ENCODE peak calls at places on chromosomes 1 and 21, in five cellular contexts. G is spleen; J is lower lobe of right lung; K is hepatocyte; Q is CD8-positive, alpha-beta T cell. U is an unnamed sample.

GRCh38 chr1:45678489-45678888 is 7.8 kb downstream of the GPBP1L1 start:
- DNase-seq in K (no peak), G (no peak), J (no peak), Q (no peak), U (no peak)

GRCh38 chr1:68116643-68117235 is 66.3 kb upstream of the DIRAS3 start:
- DNase-seq in Q (peak), K (peak), G (no peak), J (no peak), U (no peak)

GRCh38 chr1:54340434-54340833 is 65.8 kb downstream of the SSBP3 start:
- DNase-seq in G (no peak), J (no peak), K (no peak), Q (no peak), U (no peak)

GRCh38 chr1:167474191-167474641 is 44.1 kb downstream of the CD247 start:
- DNase-seq in Q (no peak), J (no peak), K (no peak), G (no peak), U (no peak)

GRCh38 chr1:89935235-89935634 is 59.7 kb upstream of the ZNF326 start:
- DNase-seq in K (no peak), Q (no peak), G (no peak), J (no peak), U (no peak)

GRCh38 chr1:180580237-180580636 is 21.5 kb downstream of the OVAAL start:
- DNase-seq in K (peak), J (no peak), G (no peak), Q (no peak), U (no peak)

GRCh38 chr1:41515131-41515678 is 30.7 kb upstream of the EDN2 start:
- DNase-seq in J (no peak), G (no peak), Q (no peak), K (peak), U (no peak)

GRCh38 chr1:36739703-36740289 is 257.1 kb upstream of the CSF3R start:
- DNase-seq in G (peak), J (no peak), K (no peak), Q (no peak), U (no peak)

GRCh38 chr1:118360817-118361216 is 175.8 kb upstream of the SPAG17 start:
- DNase-seq in Q (no peak), J (no peak), K (no peak), G (no peak), U (no peak)

GRCh38 chr1:181318858-181319235 is 164.5 kb upstream of the CACNA1E start:
- DNase-seq in K (no peak), G (no peak), Q (no peak), J (no peak), U (no peak)

GRCh38 chr1:46131093-46131492 is 1.3 kb downstream of the PIK3R3 start:
- DNase-seq in K (no peak), Q (no peak), J (no peak), G (no peak), U (no peak)

GRCh38 chr1:39877231-39877778 is 6.0 kb downstream of the TRIT1 start:
- DNase-seq in Q (no peak), J (no peak), G (no peak), K (no peak), U (no peak)

GRCh38 chr1:168583571-168583970 is 7.2 kb downstream of the XCL1 start:
- DNase-seq in K (no peak), G (no peak), J (no peak), Q (no peak), U (no peak)

GRCh38 chr1:202176949-202177927 is 16.4 kb upstream of the LGR6 start:
- DNase-seq in K (no peak), Q (no peak), J (no peak), G (no peak), U (no peak)

GRCh38 chr1:9201421-9202239 is 32.9 kb upstream of the H6PD start:
- DNase-seq in Q (no peak), K (peak), G (no peak), J (no peak), U (no peak)

GRCh38 chr1:41474490-41475271 is 9.8 kb downstream of the EDN2 start:
- DNase-seq in G (peak), Q (no peak), J (peak), K (peak), U (peak)

GRCh38 chr1:63920154-63921117 is 146.6 kb downstream of the ROR1 start:
- DNase-seq in J (no peak), G (no peak), Q (no peak), K (peak), U (no peak)

GRCh38 chr1:202967684-202968281 is 726 bp upstream of the CYB5R1 start:
- DNase-seq in G (no peak), J (no peak), Q (no peak), K (peak), U (no peak)

GRCh38 chr21:41363370-41364270 is 1.8 kb downstream of the MX2 start:
- DNase-seq in Q (no peak), G (peak), K (no peak), J (no peak), U (no peak)

GRCh38 chr1:223244366-223245103 is 101.5 kb upstream of the TLR5 start:
- DNase-seq in K (no peak), Q (peak), J (no peak), G (no peak), U (no peak)

GRCh38 chr1:119285482-119285881 is 83.1 kb upstream of the HAO2 start:
- DNase-seq in Q (no peak), G (no peak), J (no peak), K (peak), U (no peak)

GRCh38 chr1:150516616-150517015 is 1.1 kb downstream of the FALEC start:
- DNase-seq in J (no peak), K (no peak), Q (no peak), G (no peak), U (no peak)
- TF ChIP-seq CTCF in J (no peak), K (peak), Q (no peak), G (no peak), U (peak)

GRCh38 chr1:160162936-160163335 is 11.5 kb downstream of the ATP1A4 start:
- DNase-seq in Q (no peak), G (no peak), K (no peak), J (no peak), U (no peak)

GRCh38 chr1:160159846-160160245 is 8.4 kb downstream of the ATP1A4 start:
- DNase-seq in G (no peak), J (no peak), Q (no peak), K (no peak), U (no peak)

GRCh38 chr1:160163612-160164011 is 12.2 kb downstream of the ATP1A4 start:
- DNase-seq in J (no peak), G (no peak), K (no peak), Q (no peak), U (no peak)

GRCh38 chr1:160164121-160164520 is 12.7 kb downstream of the ATP1A4 start:
- DNase-seq in Q (no peak), K (no peak), J (no peak), G (no peak), U (no peak)

GRCh38 chr1:160161965-160162705 is 10.7 kb downstream of the ATP1A4 start:
- DNase-seq in G (no peak), J (no peak), Q (no peak), K (no peak), U (no peak)
- TF ChIP-seq CTCF in G (no peak), J (peak), Q (no peak), K (peak), U (peak)

DNA sequence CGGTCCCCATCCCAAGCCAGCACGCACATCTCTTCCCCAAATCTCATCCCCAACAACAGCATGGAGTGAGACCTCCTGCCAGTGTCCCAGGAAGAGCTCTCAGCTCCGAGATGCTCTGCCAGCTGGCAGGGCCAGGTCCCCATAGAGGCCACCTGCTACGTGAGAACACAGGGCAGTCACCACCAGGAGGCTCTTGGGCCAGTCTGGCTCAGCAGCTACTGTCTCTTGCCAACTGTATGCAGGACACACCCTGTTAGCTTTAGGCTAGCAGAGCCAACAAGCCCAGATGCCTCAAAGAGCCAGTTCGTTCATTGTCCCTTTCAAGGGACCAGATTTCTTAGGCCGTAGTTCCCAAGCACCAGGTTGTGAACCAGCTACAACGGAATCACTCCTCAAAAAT is 36.9 kb downstream of the FBXO2 start:
- DNase-seq in Q (no peak), J (no peak), K (no peak), G (no peak), U (no peak)
- TF ChIP-seq CTCF in Q (no peak), J (no peak), K (no peak), G (no peak), U (no peak)

GRCh38 chr1:59879556-59879955 is 47.0 kb downstream of the CYP2J2 start:
- DNase-seq in Q (peak), K (peak), G (no peak), J (peak), U (no peak)
- TF ChIP-seq CTCF in Q (peak), K (peak), G (peak), J (peak), U (peak)

GRCh38 chr1:212588137-212588510 is 20.4 kb upstream of the ATF3 start:
- DNase-seq in K (no peak), J (no peak), G (no peak), Q (no peak), U (no peak)
- TF ChIP-seq CTCF in K (no peak), J (no peak), G (no peak), Q (no peak), U (no peak)

DNA sequence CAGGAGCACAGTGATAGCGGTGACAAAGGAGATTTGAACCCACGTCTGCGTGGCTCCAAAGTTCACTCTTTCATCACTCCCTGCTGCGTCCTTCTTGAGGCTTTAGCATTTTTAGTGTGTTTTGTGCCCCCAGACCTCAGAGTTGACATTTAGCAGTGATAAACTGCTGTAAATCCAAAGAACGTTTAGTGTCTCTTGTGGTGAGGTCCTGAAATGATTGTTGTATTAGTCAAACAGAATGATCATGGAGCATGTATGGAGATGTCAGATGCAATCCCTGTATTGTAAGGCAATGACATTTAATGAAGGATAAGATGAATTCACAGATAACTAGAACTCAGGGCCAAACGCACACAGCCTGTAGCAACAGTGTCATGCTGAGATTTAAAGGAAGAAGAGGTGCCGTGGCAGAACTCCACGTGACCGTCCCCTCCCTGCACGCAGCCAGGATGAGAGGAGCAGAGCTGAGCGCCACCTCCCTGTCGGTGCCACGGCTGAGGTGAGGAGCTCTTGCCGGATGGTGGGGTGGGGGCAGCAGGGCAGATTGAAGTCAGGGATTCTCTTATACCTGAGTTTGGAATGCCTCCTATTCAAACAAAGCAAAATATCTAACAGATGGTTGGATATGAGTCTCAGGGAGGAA is 30.0 kb downstream of the NTPCR start:
- DNase-seq in K (no peak), J (no peak), G (no peak), Q (no peak), U (no peak)
- TF ChIP-seq CTCF in K (no peak), J (no peak), G (no peak), Q (no peak), U (no peak)

DNA sequence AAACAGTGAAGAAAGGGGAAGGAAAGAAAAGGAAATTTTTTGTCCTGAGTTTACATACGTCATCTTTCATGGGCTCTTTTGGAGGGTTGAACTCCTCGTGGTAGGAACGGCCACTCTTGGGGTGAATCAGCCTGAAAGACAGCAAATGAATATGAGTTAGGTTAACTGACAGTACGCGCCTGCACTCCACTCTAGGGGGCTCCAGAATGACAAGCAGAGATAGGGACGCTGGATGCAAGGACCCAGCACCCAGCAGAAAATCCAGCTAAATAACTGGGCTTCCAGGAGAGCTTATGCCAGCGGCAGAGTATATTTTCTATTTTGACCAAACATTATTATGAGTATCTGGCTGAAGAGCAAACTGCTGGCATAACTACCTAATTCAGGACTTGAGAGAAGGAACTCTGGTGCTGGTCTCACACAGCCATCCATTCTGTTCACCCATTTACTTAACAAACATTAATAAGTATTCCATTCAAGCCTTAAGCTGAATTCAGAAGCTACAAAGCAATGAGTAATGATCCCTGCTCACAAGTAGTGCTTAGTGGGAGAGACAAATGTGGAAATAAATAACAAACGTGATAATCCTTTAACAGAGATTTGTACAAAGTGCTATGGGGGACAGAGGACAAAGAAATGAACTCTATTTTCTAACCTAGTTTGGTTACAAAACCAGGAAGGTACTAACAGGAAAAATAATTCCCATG is 22.1 kb downstream of the AK2 start:
- DNase-seq in J (no peak), K (no peak), Q (no peak), G (no peak), U (no peak)
- TF ChIP-seq CTCF in J (no peak), K (no peak), Q (no peak), G (no peak), U (no peak)

GRCh38 chr1:19336543-19336942 is 24.4 kb downstream of the SLC66A1 start:
- DNase-seq in G (no peak), J (no peak), Q (no peak), K (peak), U (no peak)

GRCh38 chr1:19340387-19340937 is 28.3 kb downstream of the SLC66A1 start:
- DNase-seq in K (no peak), J (no peak), Q (no peak), G (no peak), U (no peak)

GRCh38 chr1:19339199-19339861 is 27.2 kb downstream of the SLC66A1 start:
- DNase-seq in K (no peak), G (no peak), J (no peak), Q (no peak), U (no peak)

GRCh38 chr1:19337289-19337688 is 25.2 kb downstream of the SLC66A1 start:
- DNase-seq in G (no peak), J (no peak), Q (no peak), K (no peak), U (no peak)

DNA sequence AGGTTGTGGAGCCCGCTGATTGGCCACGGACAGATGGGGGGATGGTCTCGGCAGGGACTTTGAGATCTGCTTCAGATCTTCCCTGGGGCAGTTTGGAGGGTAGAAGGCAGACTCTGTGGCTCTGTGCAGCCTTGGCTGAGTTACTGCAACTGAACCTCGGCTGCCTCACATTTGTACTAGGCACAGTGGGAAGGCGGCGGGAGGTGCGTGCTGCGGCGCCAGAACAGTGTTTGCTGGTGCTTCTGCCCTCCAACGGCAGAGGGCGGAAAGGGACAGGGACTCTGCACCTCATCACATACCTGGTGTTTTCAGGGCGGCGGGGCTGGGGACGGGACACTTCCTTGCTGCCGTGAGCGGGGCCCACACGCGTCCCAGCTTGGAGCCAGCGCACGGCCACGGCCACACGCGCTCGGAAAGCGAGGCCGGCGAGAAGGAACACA is 26.2 kb downstream of the SLC66A1 start:
- DNase-seq in Q (no peak), K (peak), G (no peak), J (no peak), U (no peak)
- TF ChIP-seq CTCF in Q (no peak), K (peak), G (no peak), J (no peak), U (peak)